ENCODE peak calls at places on chromosomes 7 and 10, in four cellular contexts. U, Z, S and B are unnamed samples.

GRCh38 chr10:21534611-21535493 is 820 bp downstream of the MLLT10 start:
- DNase-seq in U (no peak), Z (no peak), S (peak; percentile 45), B (peak; percentile 59)

GRCh38 chr7:81527651-81528050 is 242.2 kb downstream of the HGF start:
- DNase-seq in U (no peak), Z (no peak), S (no peak), B (no peak)

GRCh38 chr10:70918851-70919530 is 30.6 kb upstream of the PCBD1 start:
- DNase-seq in U (no peak), Z (no peak), S (no peak), B (no peak)

GRCh38 chr10:125799446-125799845 is 23.6 kb downstream of the UROS start:
- DNase-seq in U (no peak), Z (no peak), S (no peak), B (no peak)

GRCh38 chr10:26997610-26998009 is 102.7 kb downstream of the ANKRD26 start:
- DNase-seq in U (no peak), Z (no peak), S (no peak), B (no peak)

GRCh38 chr10:3111626-3112220 is 44.4 kb downstream of the PFKP start:
- DNase-seq in U (no peak), Z (no peak), S (peak; percentile 27), B (no peak)

GRCh38 chr10:12710594-12711343 is 290.7 kb downstream of the CCDC3 start:
- DNase-seq in U (peak; percentile 64), Z (peak; percentile 67), S (peak; percentile 87), B (peak; percentile 68)

GRCh38 chr7:43660141-43660540 is 69.2 kb downstream of the COA1 start:
- DNase-seq in U (no peak), Z (no peak), S (no peak), B (no peak)

GRCh38 chr7:146701166-146701565 is 584.6 kb downstream of the CNTNAP2 start:
- DNase-seq in U (no peak), Z (no peak), S (no peak), B (no peak)

GRCh38 chr7:24152356-24152755 is 131.6 kb upstream of the NPY start:
- DNase-seq in U (no peak), Z (no peak), S (no peak), B (no peak)

GRCh38 chr7:135856356-135857144 is 107.9 kb upstream of the FAM180A start:
- DNase-seq in U (no peak), Z (no peak), S (peak; percentile 69), B (no peak)

GRCh38 chr7:19079066-19079465 is 38.4 kb downstream of the TWIST1 start:
- DNase-seq in U (no peak), Z (peak; percentile 50), S (peak; percentile 69), B (no peak)

GRCh38 chr10:68327889-68328786 is 3.7 kb upstream of the HNRNPH3 start:
- DNase-seq in U (no peak), Z (no peak), S (peak; percentile 60), B (peak; percentile 67)

GRCh38 chr7:22574756-22575517 is 74.9 kb upstream of the STEAP1B start:
- DNase-seq in U (no peak), Z (peak; percentile 62), S (no peak), B (no peak)

GRCh38 chr10:17352583-17352982 is 101.8 kb downstream of the ST8SIA6 start:
- DNase-seq in U (no peak), Z (no peak), S (no peak), B (no peak)

GRCh38 chr7:31051598-31052503 is at the start of gene ADCYAP1R1:
- DNase-seq in U (no peak), Z (no peak), S (no peak), B (no peak)
- H3K4me3 ChIP-seq in U (no peak within 1 kb of the TSS), Z (no peak within 1 kb of the TSS), S (no peak within 1 kb of the TSS), B (no peak within 1 kb of the TSS)

DNA sequence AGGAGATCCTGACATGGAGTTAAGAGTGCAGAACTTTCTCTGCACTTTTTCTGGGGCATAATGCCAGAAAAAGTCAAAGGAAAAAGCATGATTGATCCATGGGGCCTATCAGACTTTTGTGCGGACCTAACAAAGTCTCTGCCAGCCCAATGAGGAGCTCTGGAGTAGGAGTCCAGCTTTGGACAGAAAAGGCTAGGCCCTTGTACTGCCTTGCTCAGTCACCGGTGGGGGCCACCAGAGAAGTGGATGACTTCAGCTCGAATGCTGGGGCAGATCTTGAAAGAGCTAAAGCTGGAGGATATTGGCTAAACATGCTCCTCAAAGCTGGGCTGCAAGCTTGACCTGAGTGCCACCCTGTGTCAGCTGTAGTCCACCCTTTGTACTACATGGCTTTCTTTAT is 2.8 kb upstream of the ZC3HAV1 start:
- DNase-seq in U (no peak), Z (no peak), S (no peak), B (no peak)
- H3K27ac ChIP-seq in U (no peak overlapping the region), Z (no peak overlapping the region), S (no peak overlapping the region), B (no peak overlapping the region)

GRCh38 chr10:132584081-132584480 is 46.5 kb downstream of the INPP5A start:
- DNase-seq in U (no peak), Z (no peak), S (no peak), B (no peak)
- H3K4me1 ChIP-seq in U (peaks cover 12% of the 10 kb centered on the region), Z (no peaks in the 10 kb centered on the region), S (peaks cover 6% of the 10 kb centered on the region), B (no peaks in the 10 kb centered on the region)

GRCh38 chr7:150570712-150571465 is 3.7 kb downstream of the GIMAP4 start:
- DNase-seq in U (no peak), Z (no peak), S (no peak), B (no peak)
- H3K4me3 ChIP-seq in U (peak overlapping the region; percentile 88), Z (no peak overlapping the region), S (no peak overlapping the region), B (no peak overlapping the region)

DNA sequence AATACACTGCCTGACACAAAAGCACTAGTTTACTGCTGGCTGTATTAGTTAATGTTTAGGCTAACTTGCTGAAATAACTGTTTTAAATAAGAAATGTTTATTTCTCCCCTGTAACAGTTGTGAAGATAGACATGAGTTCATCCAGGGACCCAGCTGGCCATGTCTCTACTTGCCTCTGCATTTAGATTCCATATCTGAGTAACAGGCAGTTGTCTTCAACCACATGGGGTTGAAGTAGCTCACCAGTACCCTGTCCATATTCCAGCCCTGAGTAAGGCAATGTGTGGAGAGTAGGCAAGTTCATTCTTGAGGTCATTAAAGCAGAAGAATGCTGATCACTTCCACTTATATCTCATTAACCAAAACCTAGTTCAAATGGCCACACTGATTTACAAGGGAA is 31.1 kb upstream of the RSBN1L start:
- DNase-seq in U (no peak), Z (no peak), S (peak; percentile 52), B (no peak)
- H3K27ac ChIP-seq in U (no peak overlapping the region), Z (no peak overlapping the region), S (peak overlapping the region; percentile 36), B (no peak overlapping the region)

DNA sequence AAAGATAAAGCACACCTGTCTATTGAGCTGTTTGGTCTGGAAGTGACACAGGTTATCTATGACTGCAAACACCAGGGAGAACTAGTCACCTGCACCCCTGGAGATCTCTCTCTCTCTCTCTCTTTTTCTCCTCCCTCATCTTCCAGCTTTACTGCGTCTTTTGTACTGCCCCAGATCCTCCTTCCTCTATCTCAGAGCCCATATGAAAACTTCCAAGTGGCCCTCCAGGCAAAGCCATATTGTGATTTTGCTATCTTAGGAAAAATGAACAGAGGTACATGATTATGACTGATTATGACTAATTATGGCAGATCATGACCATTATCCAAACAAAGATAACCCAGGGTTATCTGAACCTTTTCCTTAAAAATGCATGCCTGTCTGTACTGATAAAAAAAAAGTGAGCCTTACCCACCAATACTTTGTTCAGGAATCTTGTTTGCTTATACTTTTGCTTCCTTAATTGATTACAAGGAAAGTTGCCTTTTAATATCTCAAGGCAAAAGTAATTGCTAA is 12.6 kb upstream of the EPHB6 start:
- DNase-seq in U (no peak), Z (no peak), S (no peak), B (no peak)
- H3K4me1 ChIP-seq in U (no peaks in the 10 kb centered on the region), Z (peaks cover 25% of the 10 kb centered on the region), S (no peaks in the 10 kb centered on the region), B (no peaks in the 10 kb centered on the region)

DNA sequence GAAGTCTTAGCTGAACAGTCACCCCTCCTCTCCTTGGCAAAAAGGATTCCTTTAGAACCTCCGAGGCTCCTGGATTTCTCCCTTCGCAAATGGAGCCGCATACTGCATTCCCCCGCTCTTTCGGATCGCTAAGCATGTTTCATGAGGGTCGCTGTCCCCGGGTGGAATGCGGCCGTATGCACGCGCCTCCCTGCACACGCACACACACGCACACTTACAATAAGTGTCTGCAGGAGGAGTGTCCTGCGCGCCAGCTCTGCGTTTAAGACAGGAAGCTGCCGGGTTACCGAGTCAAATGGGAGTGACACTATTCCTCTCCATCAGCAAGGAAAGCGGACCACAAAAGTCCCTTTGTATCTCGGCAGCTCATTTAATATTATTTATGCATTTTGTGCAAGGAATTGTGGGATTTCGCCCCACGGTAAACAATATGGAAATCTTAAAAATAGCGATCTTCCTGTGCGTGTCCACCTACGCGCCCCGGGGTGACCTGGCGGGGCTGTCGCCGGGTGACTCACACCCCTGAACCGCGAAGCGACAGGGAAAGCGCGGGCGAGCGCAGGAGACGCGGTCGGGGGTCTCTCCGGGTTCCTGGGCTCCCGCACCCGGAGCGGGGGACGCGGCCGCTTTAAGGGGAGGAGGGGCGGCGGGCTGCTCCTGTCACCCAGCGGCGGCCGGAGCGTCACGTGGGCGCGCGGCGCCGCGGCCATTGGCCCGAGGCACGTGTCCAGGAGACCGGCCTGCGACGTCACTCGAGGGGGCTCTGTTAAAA is 971 bp upstream of the EN2 start:
- DNase-seq in U (no peak), Z (no peak), S (peak; percentile 31), B (no peak)
- H3K4me3 ChIP-seq in U (peak overlapping the region; percentile 37), Z (no peak overlapping the region), S (peak overlapping the region; percentile 34), B (no peak overlapping the region)

GRCh38 chr10:87500646-87501048 is 4.0 kb upstream of the MINPP1 start:
- DNase-seq in U (no peak), Z (no peak), S (no peak), B (no peak)
- H3K27ac ChIP-seq in U (no peak overlapping the region), Z (no peak overlapping the region), S (no peak overlapping the region), B (no peak overlapping the region)

DNA sequence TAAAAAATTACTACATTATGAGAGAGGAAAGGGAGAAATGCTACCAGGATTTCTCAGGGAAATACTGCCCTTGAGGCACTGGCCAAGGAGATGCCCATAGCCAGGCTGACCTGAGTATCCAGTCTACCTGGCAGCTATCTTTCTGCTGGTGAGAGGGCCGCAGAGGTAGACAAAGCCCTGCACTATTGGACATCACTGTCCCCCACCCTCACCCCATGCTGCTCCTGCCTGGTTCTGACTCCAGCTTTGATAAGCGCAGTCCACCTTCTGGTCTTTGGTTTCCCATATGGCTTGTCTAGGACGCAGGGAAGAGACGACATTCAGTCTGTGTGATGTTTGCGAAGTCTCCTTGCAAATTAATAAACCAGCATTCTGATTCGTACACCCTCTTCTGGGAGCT is 3.7 kb downstream of the ITPRIP start:
- DNase-seq in U (no peak), Z (no peak), S (no peak), B (no peak)
- H3K4me1 ChIP-seq in U (peaks cover 76% of the 10 kb centered on the region), Z (peaks cover 77% of the 10 kb centered on the region), S (peaks cover 50% of the 10 kb centered on the region), B (peaks cover 45% of the 10 kb centered on the region)

DNA sequence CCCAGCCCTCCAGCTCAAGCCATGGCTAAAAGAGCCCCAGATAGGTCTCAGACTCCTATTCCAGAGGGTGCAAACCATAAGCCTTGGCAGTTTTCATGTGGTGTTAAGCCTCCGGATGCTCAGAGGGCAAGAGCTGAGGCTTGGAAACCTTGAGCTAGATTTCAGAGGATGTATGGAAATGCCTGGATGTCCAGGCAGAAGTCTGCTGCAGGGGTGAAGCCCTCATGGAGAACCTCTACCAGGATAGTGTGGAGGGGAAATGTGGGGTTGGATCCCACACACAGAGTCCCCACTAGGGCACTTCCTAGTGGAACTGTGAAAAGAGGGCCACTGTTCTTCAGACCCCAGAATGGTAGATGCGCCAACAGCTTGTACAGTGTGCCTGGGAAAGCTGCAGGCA is 13.2 kb upstream of the HPSE2 start:
- DNase-seq in U (no peak), Z (no peak), S (no peak), B (no peak)
- H3K4me3 ChIP-seq in U (no peak overlapping the region), Z (no peak overlapping the region), S (no peak overlapping the region), B (no peak overlapping the region)